ENCODE peak calls at places on chromosomes 6 and 20, in five cellular contexts. M is upper lobe of left lung, I is A549, R is stomach, H is ovary. N is an unnamed sample.

GRCh38 chr6:150528648-150529285 is 70.9 kb upstream of the PLEKHG1 start:
- DNase-seq in M (no peak), I (no peak), R (no peak), H (peak; percentile 23), N (peak; percentile 91)

GRCh38 chr6:24009319-24009718 is 116.7 kb upstream of the NRSN1 start:
- DNase-seq in M (no peak), I (no peak), R (no peak), H (no peak), N (no peak)

GRCh38 chr6:15400572-15401004 is 154.7 kb downstream of the JARID2 start:
- DNase-seq in M (peak; percentile 70), I (peak; percentile 15), R (no peak), H (peak; percentile 58), N (peak; percentile 81)

GRCh38 chr6:168032383-168032760 is 34.9 kb downstream of the KIF25 start:
- DNase-seq in M (no peak), I (no peak), R (no peak), H (no peak), N (no peak)

GRCh38 chr6:124436803-124437202 is 525.4 kb upstream of the RNF217 start:
- DNase-seq in M (no peak), I (no peak), R (no peak), H (no peak), N (no peak)

GRCh38 chr20:675453-676314 is at the start of gene SCRT2:
- DNase-seq in M (peak; percentile 70), I (peak; percentile 84), R (peak; percentile 87), H (peak; percentile 78), N (peak; percentile 81)

GRCh38 chr20:21103582-21104465 is 2.3 kb downstream of the LINC00237 start:
- DNase-seq in M (no peak), I (no peak), R (no peak), H (no peak), N (no peak)

GRCh38 chr6:12328701-12329100 is 38.5 kb downstream of the EDN1 start:
- DNase-seq in M (no peak), I (no peak), R (no peak), H (no peak), N (no peak)

GRCh38 chr6:31116661-31117385 is 2.2 kb downstream of the PSORS1C1 start:
- DNase-seq in M (no peak), I (no peak), R (no peak), H (no peak), N (no peak)

GRCh38 chr6:26216886-26217713 is 129.9 kb downstream of the HFE start:
- DNase-seq in M (peak; percentile 88), I (no peak), R (peak; percentile 84), H (peak; percentile 88), N (peak; percentile 97)

GRCh38 chr6:136532030-136532429 is 18.2 kb downstream of the MAP7 start:
- DNase-seq in M (no peak), I (no peak), R (no peak), H (no peak), N (no peak)

GRCh38 chr20:62275263-62275619 is 27.6 kb upstream of the ADRM1 start:
- DNase-seq in M (no peak), I (no peak), R (no peak), H (no peak), N (no peak)

GRCh38 chr6:142088858-142089216 is 43.9 kb upstream of the GJE1 start:
- DNase-seq in M (no peak), I (peak; percentile 4), R (no peak), H (no peak), N (no peak)

GRCh38 chr6:98579089-98579488 is 255.3 kb upstream of the POU3F2 start:
- DNase-seq in M (no peak), I (no peak), R (no peak), H (no peak), N (no peak)

GRCh38 chr6:166611631-166612030 is 15.4 kb downstream of the RPS6KA2 start:
- DNase-seq in M (peak; percentile 3), I (no peak), R (no peak), H (no peak), N (no peak)

GRCh38 chr6:21295846-21296245 is 297.7 kb upstream of the SOX4 start:
- DNase-seq in M (no peak), I (no peak), R (no peak), H (no peak), N (no peak)

DNA sequence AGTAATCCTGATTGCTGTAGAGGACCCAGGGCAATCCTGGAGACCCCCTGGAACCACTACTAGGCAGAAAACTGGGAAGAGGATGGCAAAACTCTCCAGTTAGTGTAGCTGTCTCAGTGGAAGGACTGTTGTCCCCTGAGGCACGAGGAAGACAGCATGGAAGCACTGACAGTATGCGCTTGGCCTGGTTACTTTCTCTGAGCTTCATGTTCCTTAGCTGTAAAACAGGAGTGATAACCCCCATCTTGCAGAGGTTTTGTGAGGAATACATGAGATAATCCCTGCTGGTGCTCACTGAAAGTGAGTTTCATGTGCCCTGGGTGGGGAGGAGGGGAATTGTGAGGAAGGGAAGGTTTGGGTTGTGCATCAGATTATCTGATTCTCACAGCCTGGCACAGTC is 3.2 kb downstream of the NT5E start:
- DNase-seq in M (no peak), I (no peak), R (no peak), H (no peak), N (no peak)
- H3K4me3 ChIP-seq in M (no peak overlapping the region), I (no peak overlapping the region), R (no peak overlapping the region), H (no peak overlapping the region), N (no peak overlapping the region)

GRCh38 chr20:25230177-25230831 is 17.6 kb upstream of the PYGB start:
- DNase-seq in M (no peak), I (no peak), R (no peak), H (no peak), N (no peak)
- TF ChIP-seq EP300 in M (no peak), I (no peak), R (no peak), H (no peak), N (no peak)

DNA sequence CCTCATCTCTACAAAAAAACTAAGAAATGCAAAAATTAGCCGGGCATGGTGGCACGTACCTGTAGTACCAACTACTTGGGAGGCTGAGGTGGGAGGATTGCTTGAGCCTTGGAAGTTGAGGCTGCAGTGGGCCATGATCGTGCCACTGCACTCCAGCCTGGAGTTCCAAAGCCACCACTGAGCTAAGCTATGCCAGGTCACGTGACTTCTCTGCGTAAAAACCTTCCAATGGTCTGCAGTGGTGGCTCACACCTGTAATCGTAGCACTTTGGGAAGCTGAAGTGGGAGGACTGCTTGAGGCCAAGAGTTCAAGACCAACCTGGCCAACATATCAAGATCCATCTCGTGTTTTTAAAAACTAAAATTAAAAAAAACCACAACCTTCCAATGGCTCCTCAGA is 1.7 kb downstream of the SF3B5 start:
- DNase-seq in M (no peak), I (no peak), R (no peak), H (no peak), N (no peak)
- H3K4me3 ChIP-seq in M (no peak overlapping the region), I (no peak overlapping the region), R (peak overlapping the region; percentile 98), H (no peak overlapping the region), N (no peak overlapping the region)

GRCh38 chr6:158817298-158818007 is 1.7 kb downstream of the EZR start:
- DNase-seq in M (peak; percentile 84), I (no peak), R (peak; percentile 83), H (peak; percentile 41), N (peak; percentile 70)
- TF ChIP-seq EP300 in M (no peak), I (no peak), R (no peak), H (no peak), N (no peak)

DNA sequence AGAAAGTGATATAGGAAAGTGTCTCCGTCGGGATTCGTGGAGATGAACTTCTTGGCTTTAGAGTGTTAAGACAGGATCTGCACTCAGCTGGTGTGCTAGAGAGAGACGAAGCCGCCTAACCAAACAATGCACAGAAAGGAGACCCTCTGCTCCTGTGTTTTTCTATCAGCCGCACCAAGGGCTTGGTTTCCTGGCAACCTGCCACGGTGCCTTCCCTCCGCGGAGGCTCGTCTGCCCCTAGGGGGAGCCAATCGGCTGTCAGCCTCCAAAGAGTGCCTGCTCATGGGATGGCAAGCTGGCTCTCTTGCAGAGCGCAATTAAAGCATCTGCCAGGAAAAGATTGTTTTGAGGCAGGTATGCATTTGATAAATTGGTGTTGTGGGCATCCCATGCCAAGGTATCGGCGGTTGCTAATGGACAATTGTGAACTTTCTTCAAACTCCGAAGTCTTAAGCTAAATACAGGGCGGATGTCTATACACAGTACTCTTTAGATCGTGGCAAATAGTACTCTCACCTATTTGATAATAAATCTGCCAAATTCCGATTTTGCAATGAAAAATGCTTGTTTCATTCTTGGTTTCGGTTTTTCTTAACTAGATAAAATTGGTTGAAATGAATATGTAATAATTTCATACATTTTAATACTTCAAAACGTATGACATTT is 603.3 kb downstream of the RNF144B start:
- DNase-seq in M (peak; percentile 58), I (peak; percentile 31), R (peak; percentile 79), H (peak; percentile 74), N (peak; percentile 77)
- H3K4me3 ChIP-seq in M (no peak overlapping the region), I (no peak overlapping the region), R (peak overlapping the region; percentile 18), H (no peak overlapping the region), N (peak overlapping the region; percentile 10)

DNA sequence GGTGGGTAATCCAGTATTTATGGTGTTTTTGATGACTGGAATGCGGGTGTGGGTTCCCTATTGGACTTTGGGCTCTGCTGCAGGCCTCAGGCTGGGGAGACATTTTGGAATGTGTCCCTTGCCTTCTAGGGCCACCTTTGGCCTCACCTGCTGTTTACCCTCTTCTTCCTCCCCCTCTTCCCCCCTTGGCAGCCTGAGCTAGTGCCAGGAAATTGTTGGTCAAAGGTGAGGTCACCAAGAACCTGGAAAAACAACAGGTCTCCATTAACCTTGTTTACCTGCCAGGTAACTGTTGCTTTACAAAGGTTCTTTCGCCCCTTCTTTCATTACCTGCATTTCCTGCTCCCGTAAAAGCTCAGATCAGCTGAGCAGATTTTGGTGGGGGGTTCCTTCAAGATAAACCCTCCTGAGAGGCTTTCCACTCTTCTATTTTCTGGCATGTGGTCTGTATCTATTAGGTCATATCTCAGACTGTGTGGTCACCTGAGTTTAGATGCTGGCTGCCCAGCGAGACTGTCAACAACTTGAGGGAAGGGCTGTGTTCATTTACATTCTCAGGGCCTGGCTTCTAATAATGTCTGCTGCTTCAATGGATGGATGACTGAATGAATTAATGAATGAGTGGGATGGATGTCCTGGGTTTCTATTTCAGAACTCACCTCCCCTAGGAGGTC is 34.7 kb downstream of the VEGFA start:
- DNase-seq in M (no peak), I (no peak), R (peak; percentile 85), H (no peak), N (no peak)
- TF ChIP-seq EP300 in M (no peak), I (no peak), R (no peak), H (no peak), N (no peak)

DNA sequence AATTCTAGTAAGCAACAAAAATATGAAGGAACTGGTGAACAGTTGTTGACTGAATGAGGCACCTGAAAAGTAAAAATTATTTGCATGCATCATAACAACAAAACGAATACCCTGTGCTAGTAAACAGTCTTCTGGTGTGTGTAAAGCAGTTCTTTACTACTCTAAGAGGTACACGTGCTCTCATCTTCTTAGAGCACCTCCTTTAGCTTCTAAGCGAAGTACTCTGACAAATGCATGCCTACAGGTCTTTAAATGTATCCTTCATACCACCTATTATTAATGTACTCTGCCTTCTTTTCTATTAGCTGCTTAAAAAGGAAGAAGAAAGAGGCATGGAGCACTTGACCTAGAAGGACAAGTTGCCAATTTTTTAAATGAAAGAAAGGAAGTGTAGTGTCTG is 32.2 kb upstream of the MYB start:
- DNase-seq in M (no peak), I (no peak), R (no peak), H (no peak), N (no peak)
- H3K4me3 ChIP-seq in M (no peak overlapping the region), I (no peak overlapping the region), R (no peak overlapping the region), H (no peak overlapping the region), N (no peak overlapping the region)